ENCODE peak calls at places on chromosome 16, in eight cellular contexts. One of them, this sample, is unnamed.

GRCh38 chr16:28212532-28212873 is 738 bp upstream of the XPO6 start:
- DNase-seq in activated T-cell treated with anti-CD3 and anti-CD28 coated beads, Interleukin-2, amount 50 U/mL, for 4 hours: no peak
- DNase-seq in epithelial cell of prostate: no peak
- DNase-seq in left cardiac atrium: no peak
- DNase-seq in effector CD4-positive, alpha-beta T cell: no peak
- DNase-seq in amygdala: no peak
- DNase-seq in stimulated activated naive CD4-positive, alpha-beta T cell: no peak
- DNase-seq in tibial artery: no peak
- DNase-seq in this sample: no peak

GRCh38 chr16:89010210-89010925 is 33.4 kb upstream of the CBFA2T3 start:
- DNase-seq in stimulated activated naive CD4-positive, alpha-beta T cell: no peak
- DNase-seq in amygdala: no peak
- DNase-seq in tibial artery: peak; percentile 44
- DNase-seq in activated T-cell treated with anti-CD3 and anti-CD28 coated beads, Interleukin-2, amount 50 U/mL, for 4 hours: no peak
- DNase-seq in effector CD4-positive, alpha-beta T cell: no peak
- DNase-seq in epithelial cell of prostate: no peak
- DNase-seq in left cardiac atrium: peak; percentile 5
- DNase-seq in this sample: no peak

GRCh38 chr16:73013974-73014373 is 34.0 kb downstream of the ZFHX3 start:
- DNase-seq in stimulated activated naive CD4-positive, alpha-beta T cell: no peak
- DNase-seq in epithelial cell of prostate: no peak
- DNase-seq in amygdala: no peak
- DNase-seq in activated T-cell treated with anti-CD3 and anti-CD28 coated beads, Interleukin-2, amount 50 U/mL, for 4 hours: no peak
- DNase-seq in tibial artery: no peak
- DNase-seq in effector CD4-positive, alpha-beta T cell: no peak
- DNase-seq in left cardiac atrium: no peak
- DNase-seq in this sample: no peak

GRCh38 chr16:1443403-1443973 is 868 bp downstream of the CCDC154 start:
- DNase-seq in left cardiac atrium: no peak
- DNase-seq in amygdala: no peak
- DNase-seq in stimulated activated naive CD4-positive, alpha-beta T cell: no peak
- DNase-seq in tibial artery: no peak
- DNase-seq in effector CD4-positive, alpha-beta T cell: no peak
- DNase-seq in epithelial cell of prostate: no peak
- DNase-seq in activated T-cell treated with anti-CD3 and anti-CD28 coated beads, Interleukin-2, amount 50 U/mL, for 4 hours: no peak
- DNase-seq in this sample: no peak

GRCh38 chr16:80024443-80024842 is 423.9 kb upstream of the MAF start:
- DNase-seq in effector CD4-positive, alpha-beta T cell: no peak
- DNase-seq in left cardiac atrium: no peak
- DNase-seq in stimulated activated naive CD4-positive, alpha-beta T cell: no peak
- DNase-seq in tibial artery: no peak
- DNase-seq in activated T-cell treated with anti-CD3 and anti-CD28 coated beads, Interleukin-2, amount 50 U/mL, for 4 hours: no peak
- DNase-seq in amygdala: no peak
- DNase-seq in epithelial cell of prostate: no peak
- DNase-seq in this sample: no peak

GRCh38 chr16:13056607-13057006 is 155.2 kb downstream of the SHISA9 start:
- DNase-seq in left cardiac atrium: no peak
- DNase-seq in effector CD4-positive, alpha-beta T cell: no peak
- DNase-seq in activated T-cell treated with anti-CD3 and anti-CD28 coated beads, Interleukin-2, amount 50 U/mL, for 4 hours: no peak
- DNase-seq in epithelial cell of prostate: no peak
- DNase-seq in amygdala: no peak
- DNase-seq in stimulated activated naive CD4-positive, alpha-beta T cell: no peak
- DNase-seq in tibial artery: no peak
- DNase-seq in this sample: no peak

GRCh38 chr16:27236635-27237228 is 31.8 kb downstream of the NSMCE1 start:
- DNase-seq in left cardiac atrium: no peak
- DNase-seq in tibial artery: peak; percentile 31
- DNase-seq in epithelial cell of prostate: no peak
- DNase-seq in stimulated activated naive CD4-positive, alpha-beta T cell: no peak
- DNase-seq in effector CD4-positive, alpha-beta T cell: no peak
- DNase-seq in amygdala: no peak
- DNase-seq in activated T-cell treated with anti-CD3 and anti-CD28 coated beads, Interleukin-2, amount 50 U/mL, for 4 hours: no peak
- DNase-seq in this sample: no peak

GRCh38 chr16:80167657-80168056 is 373.1 kb upstream of the DYNLRB2 start:
- DNase-seq in activated T-cell treated with anti-CD3 and anti-CD28 coated beads, Interleukin-2, amount 50 U/mL, for 4 hours: no peak
- DNase-seq in stimulated activated naive CD4-positive, alpha-beta T cell: no peak
- DNase-seq in left cardiac atrium: no peak
- DNase-seq in effector CD4-positive, alpha-beta T cell: no peak
- DNase-seq in tibial artery: no peak
- DNase-seq in amygdala: no peak
- DNase-seq in epithelial cell of prostate: peak; percentile 90
- DNase-seq in this sample: no peak

GRCh38 chr16:15526097-15526496 is 91.7 kb downstream of the BMERB1 start:
- DNase-seq in stimulated activated naive CD4-positive, alpha-beta T cell: no peak
- DNase-seq in left cardiac atrium: no peak
- DNase-seq in amygdala: no peak
- DNase-seq in epithelial cell of prostate: no peak
- DNase-seq in effector CD4-positive, alpha-beta T cell: no peak
- DNase-seq in activated T-cell treated with anti-CD3 and anti-CD28 coated beads, Interleukin-2, amount 50 U/mL, for 4 hours: no peak
- DNase-seq in tibial artery: no peak
- DNase-seq in this sample: no peak

GRCh38 chr16:10122546-10122945 is 59.7 kb downstream of the GRIN2A start:
- DNase-seq in epithelial cell of prostate: no peak
- DNase-seq in effector CD4-positive, alpha-beta T cell: no peak
- DNase-seq in stimulated activated naive CD4-positive, alpha-beta T cell: no peak
- DNase-seq in left cardiac atrium: no peak
- DNase-seq in amygdala: no peak
- DNase-seq in tibial artery: no peak
- DNase-seq in activated T-cell treated with anti-CD3 and anti-CD28 coated beads, Interleukin-2, amount 50 U/mL, for 4 hours: no peak
- DNase-seq in this sample: no peak

GRCh38 chr16:84618428-84619102 is 687 bp upstream of the COTL1 start:
- DNase-seq in effector CD4-positive, alpha-beta T cell: no peak
- DNase-seq in tibial artery: peak; percentile 75
- DNase-seq in left cardiac atrium: peak; percentile 46
- DNase-seq in amygdala: no peak
- DNase-seq in activated T-cell treated with anti-CD3 and anti-CD28 coated beads, Interleukin-2, amount 50 U/mL, for 4 hours: no peak
- DNase-seq in stimulated activated naive CD4-positive, alpha-beta T cell: no peak
- DNase-seq in epithelial cell of prostate: peak; percentile 78
- DNase-seq in this sample: no peak

GRCh38 chr16:4056161-4057105 is 59.8 kb downstream of the ADCY9 start:
- DNase-seq in stimulated activated naive CD4-positive, alpha-beta T cell: no peak
- DNase-seq in tibial artery: no peak
- DNase-seq in activated T-cell treated with anti-CD3 and anti-CD28 coated beads, Interleukin-2, amount 50 U/mL, for 4 hours: no peak
- DNase-seq in epithelial cell of prostate: no peak
- DNase-seq in left cardiac atrium: no peak
- DNase-seq in amygdala: no peak
- DNase-seq in effector CD4-positive, alpha-beta T cell: no peak
- DNase-seq in this sample: no peak

GRCh38 chr16:88549671-88550643 is 20.2 kb upstream of the ZC3H18 start:
- DNase-seq in effector CD4-positive, alpha-beta T cell: no peak
- DNase-seq in activated T-cell treated with anti-CD3 and anti-CD28 coated beads, Interleukin-2, amount 50 U/mL, for 4 hours: no peak
- DNase-seq in stimulated activated naive CD4-positive, alpha-beta T cell: no peak
- DNase-seq in tibial artery: no peak
- DNase-seq in epithelial cell of prostate: no peak
- DNase-seq in amygdala: no peak
- DNase-seq in left cardiac atrium: no peak
- DNase-seq in this sample: no peak

GRCh38 chr16:77843412-77843811 is 55.0 kb downstream of the VAT1L start:
- DNase-seq in activated T-cell treated with anti-CD3 and anti-CD28 coated beads, Interleukin-2, amount 50 U/mL, for 4 hours: no peak
- DNase-seq in stimulated activated naive CD4-positive, alpha-beta T cell: no peak
- DNase-seq in tibial artery: no peak
- DNase-seq in amygdala: no peak
- DNase-seq in left cardiac atrium: no peak
- DNase-seq in epithelial cell of prostate: no peak
- DNase-seq in effector CD4-positive, alpha-beta T cell: no peak
- DNase-seq in this sample: no peak

GRCh38 chr16:8686031-8686621 is 11.7 kb downstream of the ABAT start:
- DNase-seq in left cardiac atrium: peak; percentile 29
- DNase-seq in effector CD4-positive, alpha-beta T cell: no peak
- DNase-seq in activated T-cell treated with anti-CD3 and anti-CD28 coated beads, Interleukin-2, amount 50 U/mL, for 4 hours: no peak
- DNase-seq in epithelial cell of prostate: no peak
- DNase-seq in tibial artery: no peak
- DNase-seq in amygdala: no peak
- DNase-seq in stimulated activated naive CD4-positive, alpha-beta T cell: no peak
- DNase-seq in this sample: no peak